ENCODE peak calls at places on chromosomes 2 and 18, in ten cellular contexts. One of them, this sample, is unnamed.

GRCh38 chr2:176560296-176560695 is 291.1 kb downstream of the MTX2 start:
- DNase-seq in lung: no peak
- DNase-seq in ureter: no peak
- DNase-seq in NCI-H1092: no peak
- DNase-seq in CD8-positive, alpha-beta memory T cell: no peak
- DNase-seq in T-helper 9 cell: no peak
- DNase-seq in midbrain: no peak
- DNase-seq in tibial nerve: no peak
- DNase-seq in cardiac muscle cell: no peak
- DNase-seq in lower lobe of right lung: no peak
- DNase-seq in this sample: no peak

GRCh38 chr2:120239488-120240287 is 13.0 kb upstream of the RALB start:
- DNase-seq in NCI-H1092: no peak
- DNase-seq in ureter: no peak
- DNase-seq in T-helper 9 cell: no peak
- DNase-seq in lower lobe of right lung: no peak
- DNase-seq in midbrain: no peak
- DNase-seq in CD8-positive, alpha-beta memory T cell: no peak
- DNase-seq in cardiac muscle cell: no peak
- DNase-seq in lung: no peak
- DNase-seq in tibial nerve: no peak
- DNase-seq in this sample: no peak

GRCh38 chr2:112032615-112033457 is 22.2 kb upstream of the TMEM87B start:
- DNase-seq in CD8-positive, alpha-beta memory T cell: no peak
- DNase-seq in lung: peak
- DNase-seq in tibial nerve: no peak
- DNase-seq in midbrain: peak
- DNase-seq in lower lobe of right lung: no peak
- DNase-seq in cardiac muscle cell: no peak
- DNase-seq in T-helper 9 cell: no peak
- DNase-seq in ureter: peak
- DNase-seq in NCI-H1092: no peak
- DNase-seq in this sample: no peak

GRCh38 chr18:36211612-36212065 is 24.3 kb downstream of the MOCOS start:
- DNase-seq in lung: no peak
- DNase-seq in NCI-H1092: no peak
- DNase-seq in T-helper 9 cell: no peak
- DNase-seq in ureter: no peak
- DNase-seq in CD8-positive, alpha-beta memory T cell: no peak
- DNase-seq in midbrain: no peak
- DNase-seq in lower lobe of right lung: no peak
- DNase-seq in tibial nerve: no peak
- DNase-seq in cardiac muscle cell: no peak
- DNase-seq in this sample: no peak

GRCh38 chr2:15686643-15687042 is 95.0 kb downstream of the DDX1 start:
- DNase-seq in cardiac muscle cell: no peak
- DNase-seq in midbrain: no peak
- DNase-seq in lung: no peak
- DNase-seq in NCI-H1092: no peak
- DNase-seq in T-helper 9 cell: no peak
- DNase-seq in ureter: no peak
- DNase-seq in tibial nerve: no peak
- DNase-seq in CD8-positive, alpha-beta memory T cell: no peak
- DNase-seq in lower lobe of right lung: no peak
- DNase-seq in this sample: no peak

GRCh38 chr2:224333631-224334030 is 68.3 kb downstream of the FAM124B start:
- DNase-seq in lower lobe of right lung: no peak
- DNase-seq in NCI-H1092: no peak
- DNase-seq in lung: no peak
- DNase-seq in T-helper 9 cell: no peak
- DNase-seq in CD8-positive, alpha-beta memory T cell: no peak
- DNase-seq in cardiac muscle cell: no peak
- DNase-seq in ureter: no peak
- DNase-seq in tibial nerve: no peak
- DNase-seq in midbrain: no peak
- DNase-seq in this sample: no peak

GRCh38 chr2:205858781-205859478 is 176.6 kb downstream of the NRP2 start:
- DNase-seq in T-helper 9 cell: no peak
- DNase-seq in cardiac muscle cell: no peak
- DNase-seq in ureter: no peak
- DNase-seq in lung: no peak
- DNase-seq in NCI-H1092: no peak
- DNase-seq in lower lobe of right lung: no peak
- DNase-seq in midbrain: no peak
- DNase-seq in CD8-positive, alpha-beta memory T cell: no peak
- DNase-seq in tibial nerve: peak
- DNase-seq in this sample: no peak

GRCh38 chr2:62873603-62874002 is 168.1 kb downstream of the EHBP1 start:
- DNase-seq in CD8-positive, alpha-beta memory T cell: no peak
- DNase-seq in ureter: no peak
- DNase-seq in tibial nerve: no peak
- DNase-seq in lower lobe of right lung: no peak
- DNase-seq in T-helper 9 cell: no peak
- DNase-seq in midbrain: no peak
- DNase-seq in cardiac muscle cell: no peak
- DNase-seq in lung: no peak
- DNase-seq in NCI-H1092: no peak
- DNase-seq in this sample: no peak

GRCh38 chr18:78635093-78635800 is 344.4 kb upstream of the SALL3 start:
- DNase-seq in cardiac muscle cell: no peak
- DNase-seq in midbrain: no peak
- DNase-seq in ureter: no peak
- DNase-seq in lower lobe of right lung: no peak
- DNase-seq in NCI-H1092: no peak
- DNase-seq in CD8-positive, alpha-beta memory T cell: no peak
- DNase-seq in T-helper 9 cell: no peak
- DNase-seq in lung: no peak
- DNase-seq in tibial nerve: no peak
- DNase-seq in this sample: no peak

GRCh38 chr18:58493516-58494253 is 135.2 kb downstream of the ALPK2 start:
- DNase-seq in NCI-H1092: peak
- DNase-seq in T-helper 9 cell: peak
- DNase-seq in lung: peak
- DNase-seq in ureter: peak
- DNase-seq in CD8-positive, alpha-beta memory T cell: peak
- DNase-seq in midbrain: peak
- DNase-seq in cardiac muscle cell: peak
- DNase-seq in lower lobe of right lung: peak
- DNase-seq in tibial nerve: peak
- DNase-seq in this sample: peak

GRCh38 chr2:16653799-16654198 is 11.8 kb downstream of the CYRIA start:
- DNase-seq in T-helper 9 cell: no peak
- DNase-seq in midbrain: no peak
- DNase-seq in NCI-H1092: no peak
- DNase-seq in lower lobe of right lung: no peak
- DNase-seq in tibial nerve: no peak
- DNase-seq in lung: no peak
- DNase-seq in ureter: no peak
- DNase-seq in CD8-positive, alpha-beta memory T cell: no peak
- DNase-seq in cardiac muscle cell: no peak
- DNase-seq in this sample: no peak

GRCh38 chr2:104982111-104982510 is 55.8 kb upstream of the MRPS9 start:
- DNase-seq in tibial nerve: no peak
- DNase-seq in NCI-H1092: no peak
- DNase-seq in CD8-positive, alpha-beta memory T cell: no peak
- DNase-seq in ureter: no peak
- DNase-seq in midbrain: no peak
- DNase-seq in T-helper 9 cell: no peak
- DNase-seq in lung: no peak
- DNase-seq in cardiac muscle cell: no peak
- DNase-seq in lower lobe of right lung: no peak
- DNase-seq in this sample: no peak

GRCh38 chr18:3340682-3341097 is 78.8 kb downstream of the MYL12B start:
- DNase-seq in midbrain: no peak
- DNase-seq in lower lobe of right lung: no peak
- DNase-seq in tibial nerve: no peak
- DNase-seq in ureter: no peak
- DNase-seq in CD8-positive, alpha-beta memory T cell: no peak
- DNase-seq in lung: no peak
- DNase-seq in T-helper 9 cell: no peak
- DNase-seq in NCI-H1092: no peak
- DNase-seq in cardiac muscle cell: no peak
- DNase-seq in this sample: no peak

GRCh38 chr18:48007955-48008701 is 77.7 kb upstream of the SMAD2 start:
- DNase-seq in cardiac muscle cell: peak
- DNase-seq in NCI-H1092: peak
- DNase-seq in CD8-positive, alpha-beta memory T cell: peak
- DNase-seq in tibial nerve: no peak
- DNase-seq in lower lobe of right lung: peak
- DNase-seq in lung: peak
- DNase-seq in ureter: no peak
- DNase-seq in midbrain: peak
- DNase-seq in T-helper 9 cell: peak
- DNase-seq in this sample: peak

GRCh38 chr2:227908266-227909054 is 37.0 kb downstream of the DAW1 start:
- DNase-seq in CD8-positive, alpha-beta memory T cell: no peak
- DNase-seq in T-helper 9 cell: no peak
- DNase-seq in ureter: no peak
- DNase-seq in midbrain: no peak
- DNase-seq in tibial nerve: no peak
- DNase-seq in lower lobe of right lung: no peak
- DNase-seq in lung: no peak
- DNase-seq in cardiac muscle cell: no peak
- DNase-seq in NCI-H1092: no peak
- DNase-seq in this sample: no peak

GRCh38 chr18:79458131-79458838 is 62.6 kb downstream of the NFATC1 start:
- DNase-seq in T-helper 9 cell: no peak
- DNase-seq in tibial nerve: peak
- DNase-seq in cardiac muscle cell: peak
- DNase-seq in lung: peak
- DNase-seq in CD8-positive, alpha-beta memory T cell: no peak
- DNase-seq in NCI-H1092: no peak
- DNase-seq in midbrain: peak
- DNase-seq in ureter: peak
- DNase-seq in lower lobe of right lung: no peak
- DNase-seq in this sample: peak

GRCh38 chr18:75183524-75183923 is 25.4 kb downstream of the PTGR3 start:
- DNase-seq in tibial nerve: no peak
- DNase-seq in T-helper 9 cell: no peak
- DNase-seq in lower lobe of right lung: no peak
- DNase-seq in ureter: no peak
- DNase-seq in NCI-H1092: no peak
- DNase-seq in lung: no peak
- DNase-seq in CD8-positive, alpha-beta memory T cell: no peak
- DNase-seq in cardiac muscle cell: no peak
- DNase-seq in midbrain: no peak
- DNase-seq in this sample: no peak

GRCh38 chr18:44246001-44246400 is 434.7 kb upstream of the SETBP1 start:
- DNase-seq in ureter: no peak
- DNase-seq in lower lobe of right lung: no peak
- DNase-seq in tibial nerve: no peak
- DNase-seq in CD8-positive, alpha-beta memory T cell: no peak
- DNase-seq in lung: no peak
- DNase-seq in NCI-H1092: no peak
- DNase-seq in T-helper 9 cell: no peak
- DNase-seq in cardiac muscle cell: peak
- DNase-seq in midbrain: no peak
- DNase-seq in this sample: no peak

GRCh38 chr2:231699006-231699405 is 9.3 kb upstream of the PTMA start:
- DNase-seq in cardiac muscle cell: no peak
- DNase-seq in lower lobe of right lung: no peak
- DNase-seq in lung: no peak
- DNase-seq in ureter: no peak
- DNase-seq in T-helper 9 cell: no peak
- DNase-seq in CD8-positive, alpha-beta memory T cell: no peak
- DNase-seq in tibial nerve: no peak
- DNase-seq in midbrain: no peak
- DNase-seq in NCI-H1092: peak
- DNase-seq in this sample: no peak

GRCh38 chr2:70160545-70160944 is 30.3 kb downstream of the C2orf42 start:
- DNase-seq in midbrain: no peak
- DNase-seq in lung: no peak
- DNase-seq in cardiac muscle cell: no peak
- DNase-seq in ureter: no peak
- DNase-seq in CD8-positive, alpha-beta memory T cell: no peak
- DNase-seq in NCI-H1092: no peak
- DNase-seq in tibial nerve: no peak
- DNase-seq in lower lobe of right lung: no peak
- DNase-seq in T-helper 9 cell: no peak
- DNase-seq in this sample: no peak

GRCh38 chr2:69026026-69026425 is 13.0 kb downstream of the ANTXR1 start:
- DNase-seq in cardiac muscle cell: no peak
- DNase-seq in NCI-H1092: peak
- DNase-seq in T-helper 9 cell: no peak
- DNase-seq in lung: no peak
- DNase-seq in CD8-positive, alpha-beta memory T cell: no peak
- DNase-seq in tibial nerve: no peak
- DNase-seq in midbrain: peak
- DNase-seq in lower lobe of right lung: no peak
- DNase-seq in ureter: no peak
- DNase-seq in this sample: no peak

GRCh38 chr2:230657906-230658305 is 54.7 kb upstream of the CAB39 start:
- DNase-seq in NCI-H1092: no peak
- DNase-seq in lower lobe of right lung: no peak
- DNase-seq in midbrain: no peak
- DNase-seq in T-helper 9 cell: no peak
- DNase-seq in lung: no peak
- DNase-seq in cardiac muscle cell: no peak
- DNase-seq in tibial nerve: no peak
- DNase-seq in CD8-positive, alpha-beta memory T cell: no peak
- DNase-seq in ureter: no peak
- DNase-seq in this sample: no peak

GRCh38 chr2:171837736-171838135 is 56.3 kb downstream of the SLC25A12 start:
- DNase-seq in tibial nerve: no peak
- DNase-seq in lung: no peak
- DNase-seq in CD8-positive, alpha-beta memory T cell: no peak
- DNase-seq in lower lobe of right lung: no peak
- DNase-seq in midbrain: no peak
- DNase-seq in cardiac muscle cell: no peak
- DNase-seq in ureter: no peak
- DNase-seq in NCI-H1092: no peak
- DNase-seq in T-helper 9 cell: no peak
- DNase-seq in this sample: no peak

GRCh38 chr18:44079602-44080001 is 601.1 kb upstream of the SETBP1 start:
- DNase-seq in tibial nerve: no peak
- DNase-seq in lower lobe of right lung: no peak
- DNase-seq in midbrain: no peak
- DNase-seq in lung: no peak
- DNase-seq in T-helper 9 cell: no peak
- DNase-seq in NCI-H1092: no peak
- DNase-seq in ureter: no peak
- DNase-seq in CD8-positive, alpha-beta memory T cell: no peak
- DNase-seq in cardiac muscle cell: no peak
- DNase-seq in this sample: no peak

GRCh38 chr2:187139469-187139868 is 290.5 kb upstream of the ZSWIM2 start:
- DNase-seq in midbrain: no peak
- DNase-seq in cardiac muscle cell: no peak
- DNase-seq in NCI-H1092: no peak
- DNase-seq in ureter: no peak
- DNase-seq in lower lobe of right lung: no peak
- DNase-seq in CD8-positive, alpha-beta memory T cell: no peak
- DNase-seq in T-helper 9 cell: no peak
- DNase-seq in lung: no peak
- DNase-seq in tibial nerve: no peak
- DNase-seq in this sample: no peak

GRCh38 chr18:77089796-77090285 is 42.7 kb downstream of the MBP start:
- DNase-seq in tibial nerve: no peak
- DNase-seq in lung: no peak
- DNase-seq in ureter: no peak
- DNase-seq in T-helper 9 cell: no peak
- DNase-seq in cardiac muscle cell: no peak
- DNase-seq in midbrain: no peak
- DNase-seq in CD8-positive, alpha-beta memory T cell: no peak
- DNase-seq in lower lobe of right lung: no peak
- DNase-seq in NCI-H1092: no peak
- DNase-seq in this sample: no peak

GRCh38 chr2:229169751-229170150 is 101.3 kb downstream of the PID1 start:
- DNase-seq in lower lobe of right lung: no peak
- DNase-seq in lung: no peak
- DNase-seq in tibial nerve: no peak
- DNase-seq in ureter: no peak
- DNase-seq in T-helper 9 cell: no peak
- DNase-seq in NCI-H1092: no peak
- DNase-seq in CD8-positive, alpha-beta memory T cell: no peak
- DNase-seq in midbrain: no peak
- DNase-seq in cardiac muscle cell: no peak
- DNase-seq in this sample: no peak

GRCh38 chr2:118855451-118856279 is 8.2 kb upstream of the EN1 start:
- DNase-seq in NCI-H1092: peak
- DNase-seq in lung: peak
- DNase-seq in midbrain: peak
- DNase-seq in T-helper 9 cell: peak
- DNase-seq in CD8-positive, alpha-beta memory T cell: peak
- DNase-seq in ureter: peak
- DNase-seq in tibial nerve: peak
- DNase-seq in lower lobe of right lung: peak
- DNase-seq in cardiac muscle cell: peak
- DNase-seq in this sample: peak

This sample was measured in neural crest cell.